ENCODE peak calls at places on chromosomes 6 and 20, in six cellular contexts. One of them, this sample, is unnamed.

GRCh38 chr6:150334790-150335783 is 33.7 kb upstream of the IYD start:
- DNase-seq in H1: no peak
- DNase-seq in K562: peak
- DNase-seq in HCT116: peak
- DNase-seq in GM12878: no peak
- DNase-seq in HepG2: peak
- DNase-seq in this sample: peak

GRCh38 chr20:57664476-57664875 is 44.2 kb upstream of the ZBP1 start:
- DNase-seq in H1: no peak
- DNase-seq in K562: no peak
- DNase-seq in HCT116: no peak
- DNase-seq in GM12878: no peak
- DNase-seq in HepG2: no peak
- DNase-seq in this sample: no peak

GRCh38 chr20:6611911-6612614 is 155.4 kb upstream of the BMP2 start:
- DNase-seq in H1: no peak
- DNase-seq in K562: no peak
- DNase-seq in HCT116: no peak
- DNase-seq in GM12878: no peak
- DNase-seq in HepG2: peak
- DNase-seq in this sample: no peak

GRCh38 chr6:96058094-96058493 is 42.3 kb downstream of the FUT9 start:
- DNase-seq in H1: no peak
- DNase-seq in K562: no peak
- DNase-seq in HCT116: no peak
- DNase-seq in GM12878: no peak
- DNase-seq in HepG2: no peak
- DNase-seq in this sample: no peak

GRCh38 chr20:8385247-8385646 is 253.2 kb downstream of the PLCB1 start:
- DNase-seq in H1: no peak
- DNase-seq in K562: no peak
- DNase-seq in HCT116: no peak
- DNase-seq in GM12878: no peak
- DNase-seq in HepG2: no peak
- DNase-seq in this sample: peak

GRCh38 chr20:64140421-64140820 is 23.8 kb upstream of the MYT1 start:
- DNase-seq in H1: no peak
- DNase-seq in K562: no peak
- DNase-seq in HCT116: no peak
- DNase-seq in GM12878: no peak
- DNase-seq in HepG2: no peak
- DNase-seq in this sample: no peak

GRCh38 chr6:158707120-158707519 is 57.3 kb downstream of the SYTL3 start:
- DNase-seq in H1: no peak
- DNase-seq in K562: peak
- DNase-seq in HCT116: peak
- DNase-seq in GM12878: no peak
- DNase-seq in HepG2: no peak
- DNase-seq in this sample: no peak

GRCh38 chr6:53956068-53956711 is 155.1 kb upstream of the MLIP start:
- DNase-seq in H1: peak
- DNase-seq in K562: peak
- DNase-seq in HCT116: peak
- DNase-seq in GM12878: peak
- DNase-seq in HepG2: peak
- DNase-seq in this sample: peak

GRCh38 chr20:19564261-19564660 is 193.8 kb upstream of the RIN2 start:
- DNase-seq in H1: no peak
- DNase-seq in K562: no peak
- DNase-seq in HCT116: no peak
- DNase-seq in GM12878: no peak
- DNase-seq in HepG2: no peak
- DNase-seq in this sample: no peak

GRCh38 chr6:109304284-109305015 is 77.8 kb downstream of the CD164 start:
- DNase-seq in H1: no peak
- DNase-seq in K562: peak
- DNase-seq in HCT116: no peak
- DNase-seq in GM12878: no peak
- DNase-seq in HepG2: no peak
- DNase-seq in this sample: no peak

GRCh38 chr6:53979468-53980067 is 131.7 kb upstream of the MLIP start:
- DNase-seq in H1: no peak
- DNase-seq in K562: peak
- DNase-seq in HCT116: peak
- DNase-seq in GM12878: no peak
- DNase-seq in HepG2: peak
- DNase-seq in this sample: no peak

GRCh38 chr6:165834613-165835259 is 171.7 kb upstream of the PDE10A start:
- DNase-seq in H1: no peak
- DNase-seq in K562: no peak
- DNase-seq in HCT116: no peak
- DNase-seq in GM12878: no peak
- DNase-seq in HepG2: no peak
- DNase-seq in this sample: no peak

GRCh38 chr6:21529431-21529830 is 64.1 kb upstream of the SOX4 start:
- DNase-seq in H1: no peak
- DNase-seq in K562: no peak
- DNase-seq in HCT116: no peak
- DNase-seq in GM12878: no peak
- DNase-seq in HepG2: no peak
- DNase-seq in this sample: no peak

GRCh38 chr6:111377558-111378120 is 105.4 kb downstream of the REV3L start:
- DNase-seq in H1: no peak
- DNase-seq in K562: peak
- DNase-seq in HCT116: no peak
- DNase-seq in GM12878: no peak
- DNase-seq in HepG2: no peak
- DNase-seq in this sample: no peak

GRCh38 chr20:10427060-10427692 is 6.8 kb downstream of the MKKS start:
- DNase-seq in H1: no peak
- DNase-seq in K562: peak
- DNase-seq in HCT116: no peak
- DNase-seq in GM12878: no peak
- DNase-seq in HepG2: peak
- DNase-seq in this sample: no peak
- TF ChIP-seq ZNF274 in H1: no peak
- TF ChIP-seq ZNF274 in K562: no peak
- TF ChIP-seq ZNF274 in HCT116: no peak
- TF ChIP-seq ZNF274 in GM12878: no peak
- TF ChIP-seq ZNF274 in HepG2: no peak
- TF ChIP-seq ZNF274 in this sample: no peak

DNA sequence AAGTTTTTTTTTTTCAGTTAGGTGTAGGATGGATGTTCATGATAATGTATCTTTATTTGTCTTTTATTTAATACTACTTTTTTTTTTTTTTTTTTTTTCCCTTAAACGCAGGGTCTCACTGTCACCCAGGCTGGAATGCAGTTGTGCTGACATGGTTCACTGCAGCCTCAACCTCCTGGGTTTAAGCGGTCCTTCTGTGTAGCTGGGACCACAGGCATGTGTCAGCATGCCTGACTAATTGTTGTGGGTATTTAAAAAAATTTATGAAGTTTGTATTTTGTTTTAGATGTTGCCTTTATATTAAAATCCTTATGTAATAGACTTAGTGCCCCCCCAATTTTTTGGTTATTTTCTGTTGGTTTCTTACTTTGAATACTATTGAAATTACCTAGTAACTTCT is 42.6 kb downstream of the NCOA3 start:
- DNase-seq in H1: no peak
- DNase-seq in K562: no peak
- DNase-seq in HCT116: no peak
- DNase-seq in GM12878: no peak
- DNase-seq in HepG2: no peak
- DNase-seq in this sample: no peak
- H3K9ac ChIP-seq in H1: no peak
- H3K9ac ChIP-seq in K562: no peak
- H3K9ac ChIP-seq in HCT116: no peak
- H3K9ac ChIP-seq in GM12878: no peak
- H3K9ac ChIP-seq in HepG2: no peak
- H3K9ac ChIP-seq in this sample: no peak

GRCh38 chr6:166949533-166950442 is 6.6 kb downstream of the RNASET2 start:
- DNase-seq in H1: no peak
- DNase-seq in K562: no peak
- DNase-seq in HCT116: no peak
- DNase-seq in GM12878: no peak
- DNase-seq in HepG2: no peak
- DNase-seq in this sample: peak

GRCh38 chr6:166952567-166953464 is 3.5 kb downstream of the RNASET2 start:
- DNase-seq in H1: no peak
- DNase-seq in K562: no peak
- DNase-seq in HCT116: no peak
- DNase-seq in GM12878: no peak
- DNase-seq in HepG2: no peak
- DNase-seq in this sample: no peak

GRCh38 chr6:166951670-166952060 is 4.7 kb downstream of the RNASET2 start:
- DNase-seq in H1: no peak
- DNase-seq in K562: no peak
- DNase-seq in HCT116: no peak
- DNase-seq in GM12878: no peak
- DNase-seq in HepG2: no peak
- DNase-seq in this sample: no peak

GRCh38 chr6:166952122-166952521 is 4.2 kb downstream of the RNASET2 start:
- DNase-seq in H1: no peak
- DNase-seq in K562: no peak
- DNase-seq in HCT116: no peak
- DNase-seq in GM12878: no peak
- DNase-seq in HepG2: no peak
- DNase-seq in this sample: no peak

GRCh38 chr6:166950443-166950821 is 5.9 kb downstream of the RNASET2 start:
- DNase-seq in H1: no peak
- DNase-seq in K562: no peak
- DNase-seq in HCT116: no peak
- DNase-seq in GM12878: no peak
- DNase-seq in HepG2: no peak
- DNase-seq in this sample: no peak
- H3K4me3 ChIP-seq in H1: no peak
- H3K4me3 ChIP-seq in K562: no peak
- H3K4me3 ChIP-seq in HCT116: no peak
- H3K4me3 ChIP-seq in GM12878: peak
- H3K4me3 ChIP-seq in HepG2: no peak
- H3K4me3 ChIP-seq in this sample: no peak

GRCh38 chr6:37626915-37627314 is 70.8 kb downstream of the MDGA1 start:
- DNase-seq in H1: no peak
- DNase-seq in K562: no peak
- DNase-seq in HCT116: no peak
- DNase-seq in GM12878: no peak
- DNase-seq in HepG2: no peak
- DNase-seq in this sample: no peak
- TF ChIP-seq ZNF274 in H1: no peak
- TF ChIP-seq ZNF274 in K562: no peak
- TF ChIP-seq ZNF274 in HCT116: no peak
- TF ChIP-seq ZNF274 in GM12878: no peak
- TF ChIP-seq ZNF274 in HepG2: no peak
- TF ChIP-seq ZNF274 in this sample: no peak

DNA sequence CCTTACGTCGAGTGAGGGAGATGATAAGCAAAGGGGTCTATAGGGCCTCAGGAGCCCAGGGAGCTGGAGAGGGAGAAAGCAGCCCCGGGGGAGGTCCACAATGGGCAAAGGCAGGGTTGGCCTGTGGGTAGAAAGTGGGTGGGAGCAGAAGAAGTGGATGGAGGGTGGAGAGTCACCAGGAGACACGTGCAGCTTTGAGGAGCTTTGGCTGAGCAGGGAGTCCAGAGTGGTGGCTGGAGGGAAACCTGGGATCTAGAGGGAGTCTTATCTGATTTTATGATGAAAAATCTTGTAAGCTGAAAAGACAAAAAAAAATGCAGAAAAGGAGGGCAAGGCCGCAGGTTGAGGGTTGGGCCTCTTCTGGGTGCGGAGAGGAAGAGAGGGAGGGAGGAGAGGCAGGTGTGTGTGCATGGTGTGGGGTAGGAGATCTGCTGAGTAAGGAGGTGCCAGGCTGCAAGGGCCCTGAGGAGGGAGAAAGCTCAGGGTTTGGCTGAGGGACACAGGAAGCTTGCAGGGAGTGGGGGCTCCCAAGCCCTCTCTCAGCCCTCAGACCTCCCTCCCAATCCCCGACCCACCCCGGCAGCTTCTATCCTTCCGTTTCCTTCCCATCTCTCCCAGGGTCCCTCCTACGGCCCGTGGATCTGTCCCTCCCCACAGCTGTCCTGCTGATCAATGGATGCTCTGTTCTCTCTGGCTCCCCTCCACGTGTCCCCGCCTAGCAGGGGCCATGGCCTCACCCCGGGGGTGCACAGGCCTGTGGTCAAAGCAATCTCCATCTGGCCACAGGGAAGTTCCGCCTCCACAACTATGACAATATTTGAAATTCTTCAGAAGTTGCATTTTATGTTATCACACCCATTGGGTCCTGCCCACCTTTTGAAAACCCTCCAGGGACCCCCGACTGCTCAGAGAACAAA is 17.1 kb upstream of the BPI start:
- DNase-seq in H1: no peak
- DNase-seq in K562: no peak
- DNase-seq in HCT116: no peak
- DNase-seq in GM12878: no peak
- DNase-seq in HepG2: peak
- DNase-seq in this sample: no peak
- H3K9ac ChIP-seq in H1: no peak
- H3K9ac ChIP-seq in K562: no peak
- H3K9ac ChIP-seq in HCT116: no peak
- H3K9ac ChIP-seq in GM12878: no peak
- H3K9ac ChIP-seq in HepG2: no peak
- H3K9ac ChIP-seq in this sample: no peak

DNA sequence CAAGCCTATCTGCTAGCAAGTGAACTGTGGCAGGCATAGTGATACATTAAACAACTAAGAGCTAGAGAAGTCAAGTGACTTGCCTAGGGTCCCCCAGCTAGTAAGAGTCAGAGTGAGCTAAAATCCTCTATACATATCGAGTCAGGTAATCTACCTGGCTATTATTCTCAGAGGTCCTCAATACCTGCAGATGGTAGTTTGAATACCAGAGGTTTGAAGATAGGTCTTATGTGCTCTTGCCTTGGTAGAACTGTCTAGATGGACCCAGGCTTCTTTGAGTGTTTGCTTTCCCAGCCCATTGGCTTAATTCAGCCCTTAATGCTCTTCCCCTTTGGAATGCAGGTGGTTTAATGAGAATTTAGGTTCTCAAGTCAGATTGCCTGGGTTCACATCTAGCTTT is 1.1 kb downstream of the ERGIC3 start:
- DNase-seq in H1: no peak
- DNase-seq in K562: no peak
- DNase-seq in HCT116: no peak
- DNase-seq in GM12878: no peak
- DNase-seq in HepG2: no peak
- DNase-seq in this sample: no peak
- H3K4me3 ChIP-seq in H1: peak
- H3K4me3 ChIP-seq in K562: peak
- H3K4me3 ChIP-seq in HCT116: peak
- H3K4me3 ChIP-seq in GM12878: peak
- H3K4me3 ChIP-seq in HepG2: no peak
- H3K4me3 ChIP-seq in this sample: peak

GRCh38 chr6:66103354-66103753 is 396.3 kb upstream of the EYS start:
- DNase-seq in H1: no peak
- DNase-seq in K562: no peak
- DNase-seq in HCT116: no peak
- DNase-seq in GM12878: no peak
- DNase-seq in HepG2: no peak
- DNase-seq in this sample: no peak

DNA sequence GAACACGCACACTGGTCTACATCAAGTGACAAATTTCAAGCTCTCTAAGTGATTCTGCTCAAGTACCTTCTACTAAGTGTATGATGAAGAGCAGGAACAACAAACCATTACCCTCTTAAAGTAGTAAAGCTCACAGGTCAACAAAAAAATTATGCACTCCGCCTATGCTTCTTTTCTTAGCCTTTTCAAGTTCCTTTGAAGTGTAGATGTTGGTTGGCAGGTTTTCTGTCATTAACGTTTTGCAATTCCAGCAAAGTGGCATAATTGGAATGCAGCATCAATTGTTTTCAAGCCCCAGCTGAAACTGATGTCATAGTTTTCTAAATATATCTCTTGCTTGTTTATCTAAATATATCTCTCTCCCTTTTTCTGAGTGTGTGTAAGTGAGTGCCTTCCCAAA is 396.9 kb upstream of the EYS start:
- DNase-seq in H1: no peak
- DNase-seq in K562: no peak
- DNase-seq in HCT116: no peak
- DNase-seq in GM12878: no peak
- DNase-seq in HepG2: no peak
- DNase-seq in this sample: no peak
- TF ChIP-seq ZNF274 in H1: no peak
- TF ChIP-seq ZNF274 in K562: no peak
- TF ChIP-seq ZNF274 in HCT116: no peak
- TF ChIP-seq ZNF274 in GM12878: no peak
- TF ChIP-seq ZNF274 in HepG2: no peak
- TF ChIP-seq ZNF274 in this sample: no peak